ENCODE peak calls at places on chromosomes 12 and 14, in ten cellular contexts. One of them, this sample, is unnamed.

GRCh38 chr12:53733051-53733812 is 6.0 kb upstream of the CALCOCO1 start:
- DNase-seq in heart left ventricle: no peak
- DNase-seq in body of pancreas: no peak
- DNase-seq in mucosa of descending colon: no peak
- DNase-seq in ascending aorta: no peak
- DNase-seq in suprapubic skin: no peak
- DNase-seq in esophagus muscularis mucosa: no peak
- DNase-seq in mammary epithelial cell: peak; percentile 52
- DNase-seq in Peyer's patch: no peak
- DNase-seq in fibroblast of lung: peak; percentile 73
- DNase-seq in this sample: no peak

GRCh38 chr12:57545809-57546437 is 1.1 kb downstream of the DCTN2 start:
- DNase-seq in esophagus muscularis mucosa: no peak
- DNase-seq in suprapubic skin: peak; percentile 58
- DNase-seq in mammary epithelial cell: peak; percentile 74
- DNase-seq in Peyer's patch: peak; percentile 65
- DNase-seq in heart left ventricle: no peak
- DNase-seq in ascending aorta: no peak
- DNase-seq in body of pancreas: no peak
- DNase-seq in mucosa of descending colon: no peak
- DNase-seq in fibroblast of lung: no peak
- DNase-seq in this sample: no peak

GRCh38 chr12:124040286-124040685 is 67.3 kb downstream of the ZNF664 start:
- DNase-seq in mammary epithelial cell: no peak
- DNase-seq in suprapubic skin: no peak
- DNase-seq in heart left ventricle: no peak
- DNase-seq in esophagus muscularis mucosa: no peak
- DNase-seq in fibroblast of lung: no peak
- DNase-seq in body of pancreas: no peak
- DNase-seq in ascending aorta: no peak
- DNase-seq in Peyer's patch: no peak
- DNase-seq in mucosa of descending colon: no peak
- DNase-seq in this sample: no peak

GRCh38 chr12:53974084-53975018 is at the start of gene HOTAIR:
- DNase-seq in heart left ventricle: no peak
- DNase-seq in ascending aorta: no peak
- DNase-seq in Peyer's patch: no peak
- DNase-seq in body of pancreas: peak; percentile 50
- DNase-seq in suprapubic skin: no peak
- DNase-seq in fibroblast of lung: no peak
- DNase-seq in mammary epithelial cell: peak; percentile 56
- DNase-seq in mucosa of descending colon: no peak
- DNase-seq in esophagus muscularis mucosa: no peak
- DNase-seq in this sample: peak; percentile 58

GRCh38 chr14:59585891-59586554 is 9.4 kb upstream of the CCDC175 start:
- DNase-seq in mammary epithelial cell: no peak
- DNase-seq in fibroblast of lung: peak; percentile 87
- DNase-seq in esophagus muscularis mucosa: no peak
- DNase-seq in mucosa of descending colon: no peak
- DNase-seq in ascending aorta: no peak
- DNase-seq in Peyer's patch: no peak
- DNase-seq in suprapubic skin: no peak
- DNase-seq in heart left ventricle: no peak
- DNase-seq in body of pancreas: no peak
- DNase-seq in this sample: no peak

GRCh38 chr12:91778091-91778819 is 367.4 kb downstream of the BTG1 start:
- DNase-seq in fibroblast of lung: peak; percentile 30
- DNase-seq in mammary epithelial cell: no peak
- DNase-seq in Peyer's patch: no peak
- DNase-seq in esophagus muscularis mucosa: no peak
- DNase-seq in ascending aorta: no peak
- DNase-seq in heart left ventricle: no peak
- DNase-seq in body of pancreas: no peak
- DNase-seq in suprapubic skin: no peak
- DNase-seq in mucosa of descending colon: peak; percentile 14
- DNase-seq in this sample: no peak

GRCh38 chr14:76768201-76768656 is 7.0 kb downstream of the VASH1 start:
- DNase-seq in mucosa of descending colon: peak; percentile 38
- DNase-seq in mammary epithelial cell: no peak
- DNase-seq in suprapubic skin: peak; percentile 76
- DNase-seq in body of pancreas: no peak
- DNase-seq in fibroblast of lung: no peak
- DNase-seq in heart left ventricle: peak; percentile 86
- DNase-seq in Peyer's patch: no peak
- DNase-seq in esophagus muscularis mucosa: no peak
- DNase-seq in ascending aorta: peak; percentile 82
- DNase-seq in this sample: no peak

GRCh38 chr12:13428538-13429265 is 232.2 kb downstream of the EMP1 start:
- DNase-seq in Peyer's patch: no peak
- DNase-seq in suprapubic skin: no peak
- DNase-seq in body of pancreas: no peak
- DNase-seq in mammary epithelial cell: no peak
- DNase-seq in fibroblast of lung: peak; percentile 20
- DNase-seq in mucosa of descending colon: no peak
- DNase-seq in heart left ventricle: no peak
- DNase-seq in ascending aorta: no peak
- DNase-seq in esophagus muscularis mucosa: no peak
- DNase-seq in this sample: peak; percentile 71

GRCh38 chr12:108750471-108751402 is 19.4 kb upstream of the CORO1C start:
- DNase-seq in fibroblast of lung: peak; percentile 48
- DNase-seq in heart left ventricle: no peak
- DNase-seq in suprapubic skin: no peak
- DNase-seq in mammary epithelial cell: no peak
- DNase-seq in Peyer's patch: no peak
- DNase-seq in mucosa of descending colon: peak; percentile 27
- DNase-seq in body of pancreas: no peak
- DNase-seq in ascending aorta: peak; percentile 27
- DNase-seq in esophagus muscularis mucosa: no peak
- DNase-seq in this sample: peak; percentile 14
- H3K4me1 ChIP-seq in fibroblast of lung: no peaks in the 10 kb centered on the region
- H3K4me1 ChIP-seq in heart left ventricle: no peaks in the 10 kb centered on the region
- H3K4me1 ChIP-seq in suprapubic skin: peaks cover 18% of the 10 kb centered on the region
- H3K4me1 ChIP-seq in mammary epithelial cell: no peaks in the 10 kb centered on the region
- H3K4me1 ChIP-seq in Peyer's patch: no peaks in the 10 kb centered on the region
- H3K4me1 ChIP-seq in mucosa of descending colon: peaks cover 7% of the 10 kb centered on the region
- H3K4me1 ChIP-seq in body of pancreas: no peaks in the 10 kb centered on the region
- H3K4me1 ChIP-seq in ascending aorta: no peaks in the 10 kb centered on the region
- H3K4me1 ChIP-seq in esophagus muscularis mucosa: peaks cover 29% of the 10 kb centered on the region
- H3K4me1 ChIP-seq in this sample: no peaks in the 10 kb centered on the region

DNA sequence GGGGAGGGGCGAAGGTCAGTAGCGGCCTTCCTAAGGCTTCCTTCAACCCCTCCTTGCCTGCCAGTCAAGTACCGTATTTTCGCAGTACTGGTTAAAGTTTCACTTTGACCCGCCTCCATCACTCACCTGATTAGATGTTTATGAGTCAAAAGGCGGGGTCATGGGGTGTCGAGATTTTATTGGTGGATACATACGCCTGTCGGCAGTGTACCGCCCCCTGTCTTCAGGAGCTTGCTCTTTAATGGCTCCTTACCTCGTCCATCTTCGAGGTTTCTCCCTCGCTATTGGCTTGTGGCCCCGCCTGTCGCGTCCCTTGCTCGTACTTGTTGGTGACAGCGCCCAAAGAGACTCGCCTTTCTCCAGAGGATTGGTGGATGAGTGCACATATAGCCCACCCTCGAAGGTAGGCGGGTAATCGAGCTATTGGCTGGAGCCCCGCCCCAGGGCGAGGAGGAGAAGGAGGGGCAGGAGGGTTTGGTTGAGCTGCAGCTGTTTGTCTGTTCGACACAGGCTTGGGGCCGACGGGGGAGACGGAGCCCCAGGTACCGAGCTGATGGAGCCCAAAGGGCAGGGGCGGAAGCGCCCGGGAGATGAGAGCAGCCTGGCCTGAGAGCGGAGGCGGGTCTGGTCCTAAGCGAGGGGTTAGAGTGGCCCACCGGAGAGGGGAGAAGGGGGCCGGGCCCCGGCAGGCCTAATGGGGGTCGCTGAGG is at the start of gene RAB5B:
- DNase-seq in esophagus muscularis mucosa: peak; percentile 100
- DNase-seq in fibroblast of lung: peak; percentile 100
- DNase-seq in body of pancreas: peak; percentile 99
- DNase-seq in mammary epithelial cell: peak; percentile 100
- DNase-seq in mucosa of descending colon: peak; percentile 99
- DNase-seq in ascending aorta: peak; percentile 100
- DNase-seq in suprapubic skin: peak; percentile 100
- DNase-seq in heart left ventricle: peak; percentile 98
- DNase-seq in Peyer's patch: peak; percentile 97
- DNase-seq in this sample: peak; percentile 99
- TF ChIP-seq CTCF in esophagus muscularis mucosa: no peak
- TF ChIP-seq CTCF in fibroblast of lung: peak; percentile 40
- TF ChIP-seq CTCF in body of pancreas: peak; percentile 42
- TF ChIP-seq CTCF in mammary epithelial cell: no peak
- TF ChIP-seq CTCF in mucosa of descending colon: peak; percentile 21
- TF ChIP-seq CTCF in ascending aorta: no peak
- TF ChIP-seq CTCF in suprapubic skin: no peak
- TF ChIP-seq CTCF in heart left ventricle: peak; percentile 19
- TF ChIP-seq CTCF in Peyer's patch: peak; percentile 46
- TF ChIP-seq CTCF in this sample: no peak

GRCh38 chr12:77878901-77879300 is 48.2 kb downstream of the NAV3 start:
- DNase-seq in suprapubic skin: no peak
- DNase-seq in mammary epithelial cell: no peak
- DNase-seq in mucosa of descending colon: no peak
- DNase-seq in body of pancreas: no peak
- DNase-seq in fibroblast of lung: no peak
- DNase-seq in Peyer's patch: no peak
- DNase-seq in ascending aorta: no peak
- DNase-seq in esophagus muscularis mucosa: no peak
- DNase-seq in heart left ventricle: no peak
- DNase-seq in this sample: no peak
- H3K4me3 ChIP-seq in suprapubic skin: no peak overlapping the region
- H3K4me3 ChIP-seq in mammary epithelial cell: no peak overlapping the region
- H3K4me3 ChIP-seq in mucosa of descending colon: no peak overlapping the region
- H3K4me3 ChIP-seq in body of pancreas: no peak overlapping the region
- H3K4me3 ChIP-seq in fibroblast of lung: no peak overlapping the region
- H3K4me3 ChIP-seq in Peyer's patch: no peak overlapping the region
- H3K4me3 ChIP-seq in ascending aorta: no peak overlapping the region
- H3K4me3 ChIP-seq in esophagus muscularis mucosa: no peak overlapping the region
- H3K4me3 ChIP-seq in heart left ventricle: no peak overlapping the region
- H3K4me3 ChIP-seq in this sample: no peak overlapping the region

GRCh38 chr14:91496790-91497189 is 13.3 kb downstream of the PPP4R3A start:
- DNase-seq in suprapubic skin: no peak
- DNase-seq in mammary epithelial cell: no peak
- DNase-seq in heart left ventricle: no peak
- DNase-seq in fibroblast of lung: no peak
- DNase-seq in body of pancreas: no peak
- DNase-seq in esophagus muscularis mucosa: no peak
- DNase-seq in mucosa of descending colon: no peak
- DNase-seq in ascending aorta: no peak
- DNase-seq in Peyer's patch: no peak
- DNase-seq in this sample: no peak

GRCh38 chr14:91493169-91493568 is 16.9 kb downstream of the PPP4R3A start:
- DNase-seq in Peyer's patch: no peak
- DNase-seq in fibroblast of lung: no peak
- DNase-seq in mammary epithelial cell: no peak
- DNase-seq in heart left ventricle: no peak
- DNase-seq in ascending aorta: no peak
- DNase-seq in esophagus muscularis mucosa: no peak
- DNase-seq in suprapubic skin: no peak
- DNase-seq in body of pancreas: no peak
- DNase-seq in mucosa of descending colon: no peak
- DNase-seq in this sample: no peak
- H3K4me1 ChIP-seq in Peyer's patch: no peaks in the 10 kb centered on the region
- H3K4me1 ChIP-seq in fibroblast of lung: no peaks in the 10 kb centered on the region
- H3K4me1 ChIP-seq in mammary epithelial cell: peaks cover 8% of the 10 kb centered on the region
- H3K4me1 ChIP-seq in heart left ventricle: peaks cover 64% of the 10 kb centered on the region
- H3K4me1 ChIP-seq in ascending aorta: peaks cover 48% of the 10 kb centered on the region
- H3K4me1 ChIP-seq in esophagus muscularis mucosa: peaks cover 86% of the 10 kb centered on the region
- H3K4me1 ChIP-seq in suprapubic skin: peaks cover 61% of the 10 kb centered on the region
- H3K4me1 ChIP-seq in body of pancreas: peaks cover 56% of the 10 kb centered on the region
- H3K4me1 ChIP-seq in mucosa of descending colon: peaks cover 57% of the 10 kb centered on the region
- H3K4me1 ChIP-seq in this sample: peaks cover 2% of the 10 kb centered on the region

GRCh38 chr12:108666326-108666995 is 32.8 kb upstream of the SELPLG start:
- DNase-seq in Peyer's patch: no peak
- DNase-seq in suprapubic skin: no peak
- DNase-seq in esophagus muscularis mucosa: no peak
- DNase-seq in ascending aorta: no peak
- DNase-seq in fibroblast of lung: peak; percentile 40
- DNase-seq in mucosa of descending colon: no peak
- DNase-seq in heart left ventricle: no peak
- DNase-seq in mammary epithelial cell: no peak
- DNase-seq in body of pancreas: no peak
- DNase-seq in this sample: peak; percentile 59

GRCh38 chr12:108665608-108666202 is 32.0 kb upstream of the SELPLG start:
- DNase-seq in ascending aorta: no peak
- DNase-seq in esophagus muscularis mucosa: no peak
- DNase-seq in mammary epithelial cell: no peak
- DNase-seq in suprapubic skin: no peak
- DNase-seq in fibroblast of lung: no peak
- DNase-seq in heart left ventricle: no peak
- DNase-seq in body of pancreas: no peak
- DNase-seq in Peyer's patch: no peak
- DNase-seq in mucosa of descending colon: no peak
- DNase-seq in this sample: no peak

GRCh38 chr12:108667349-108667748 is 33.7 kb upstream of the SELPLG start:
- DNase-seq in body of pancreas: no peak
- DNase-seq in heart left ventricle: no peak
- DNase-seq in esophagus muscularis mucosa: no peak
- DNase-seq in ascending aorta: no peak
- DNase-seq in fibroblast of lung: no peak
- DNase-seq in suprapubic skin: no peak
- DNase-seq in mammary epithelial cell: no peak
- DNase-seq in mucosa of descending colon: no peak
- DNase-seq in Peyer's patch: no peak
- DNase-seq in this sample: no peak

GRCh38 chr12:108663324-108664015 is 29.8 kb upstream of the SELPLG start:
- DNase-seq in Peyer's patch: no peak
- DNase-seq in body of pancreas: no peak
- DNase-seq in suprapubic skin: no peak
- DNase-seq in esophagus muscularis mucosa: no peak
- DNase-seq in mammary epithelial cell: no peak
- DNase-seq in fibroblast of lung: no peak
- DNase-seq in ascending aorta: no peak
- DNase-seq in heart left ventricle: no peak
- DNase-seq in mucosa of descending colon: no peak
- DNase-seq in this sample: no peak

GRCh38 chr12:108664338-108665258 is 30.9 kb upstream of the SELPLG start:
- DNase-seq in heart left ventricle: peak; percentile 76
- DNase-seq in mucosa of descending colon: peak; percentile 94
- DNase-seq in body of pancreas: peak; percentile 83
- DNase-seq in fibroblast of lung: peak; percentile 91
- DNase-seq in ascending aorta: peak; percentile 96
- DNase-seq in mammary epithelial cell: peak; percentile 90
- DNase-seq in esophagus muscularis mucosa: peak; percentile 97
- DNase-seq in suprapubic skin: peak; percentile 93
- DNase-seq in Peyer's patch: peak; percentile 66
- DNase-seq in this sample: peak; percentile 85
- TF ChIP-seq CTCF in heart left ventricle: peak; percentile 96
- TF ChIP-seq CTCF in mucosa of descending colon: peak; percentile 79
- TF ChIP-seq CTCF in body of pancreas: peak; percentile 94
- TF ChIP-seq CTCF in fibroblast of lung: peak; percentile 91
- TF ChIP-seq CTCF in ascending aorta: peak; percentile 95
- TF ChIP-seq CTCF in mammary epithelial cell: peak; percentile 97
- TF ChIP-seq CTCF in esophagus muscularis mucosa: no peak
- TF ChIP-seq CTCF in suprapubic skin: peak; percentile 96
- TF ChIP-seq CTCF in Peyer's patch: peak; percentile 99
- TF ChIP-seq CTCF in this sample: peak; percentile 99

GRCh38 chr12:114664661-114665320 is 19.2 kb downstream of the TBX3 start:
- DNase-seq in ascending aorta: no peak
- DNase-seq in heart left ventricle: no peak
- DNase-seq in mucosa of descending colon: no peak
- DNase-seq in body of pancreas: no peak
- DNase-seq in suprapubic skin: no peak
- DNase-seq in Peyer's patch: no peak
- DNase-seq in esophagus muscularis mucosa: no peak
- DNase-seq in mammary epithelial cell: no peak
- DNase-seq in fibroblast of lung: no peak
- DNase-seq in this sample: no peak
- H3K4me3 ChIP-seq in ascending aorta: no peak overlapping the region
- H3K4me3 ChIP-seq in heart left ventricle: no peak overlapping the region
- H3K4me3 ChIP-seq in mucosa of descending colon: no peak overlapping the region
- H3K4me3 ChIP-seq in body of pancreas: no peak overlapping the region
- H3K4me3 ChIP-seq in suprapubic skin: no peak overlapping the region
- H3K4me3 ChIP-seq in Peyer's patch: no peak overlapping the region
- H3K4me3 ChIP-seq in esophagus muscularis mucosa: no peak overlapping the region
- H3K4me3 ChIP-seq in mammary epithelial cell: no peak overlapping the region
- H3K4me3 ChIP-seq in fibroblast of lung: peak overlapping the region; percentile 25
- H3K4me3 ChIP-seq in this sample: no peak overlapping the region